ENCODE peak calls at places on chromosome 7, in four cellular contexts. One of them, this sample, is unnamed.

GRCh38 chr7:98396768-98397167 is 4.1 kb downstream of the BAIAP2L1 start:
- DNase-seq in endothelial cell: no peak
- DNase-seq in NCI-H1092 treated with DMSO at 0.1 percent for 48 hours: no peak
- DNase-seq in AG10803: no peak
- DNase-seq in this sample: no peak

GRCh38 chr7:30276203-30276900 is 8.0 kb upstream of the ZNRF2 start:
- DNase-seq in endothelial cell: peak
- DNase-seq in NCI-H1092 treated with DMSO at 0.1 percent for 48 hours: peak
- DNase-seq in AG10803: peak
- DNase-seq in this sample: no peak

GRCh38 chr7:139709460-139709859 is 68.3 kb downstream of the HIPK2 start:
- DNase-seq in endothelial cell: no peak
- DNase-seq in NCI-H1092 treated with DMSO at 0.1 percent for 48 hours: no peak
- DNase-seq in AG10803: peak
- DNase-seq in this sample: no peak

GRCh38 chr7:14424675-14425074 is 435.2 kb upstream of the ETV1 start:
- DNase-seq in endothelial cell: no peak
- DNase-seq in NCI-H1092 treated with DMSO at 0.1 percent for 48 hours: no peak
- DNase-seq in AG10803: no peak
- DNase-seq in this sample: no peak

GRCh38 chr7:69764071-69764470 is 165.8 kb downstream of the AUTS2 start:
- DNase-seq in endothelial cell: no peak
- DNase-seq in NCI-H1092 treated with DMSO at 0.1 percent for 48 hours: no peak
- DNase-seq in AG10803: no peak
- DNase-seq in this sample: no peak

GRCh38 chr7:11750191-11750590 is 81.8 kb downstream of the THSD7A start:
- DNase-seq in endothelial cell: no peak
- DNase-seq in NCI-H1092 treated with DMSO at 0.1 percent for 48 hours: no peak
- DNase-seq in AG10803: no peak
- DNase-seq in this sample: no peak

GRCh38 chr7:11706666-11707605 is 125.1 kb downstream of the THSD7A start:
- DNase-seq in endothelial cell: no peak
- DNase-seq in NCI-H1092 treated with DMSO at 0.1 percent for 48 hours: peak
- DNase-seq in AG10803: no peak
- DNase-seq in this sample: no peak

GRCh38 chr7:116223598-116223997 is 13.3 kb downstream of the TES start:
- DNase-seq in endothelial cell: no peak
- DNase-seq in NCI-H1092 treated with DMSO at 0.1 percent for 48 hours: no peak
- DNase-seq in AG10803: no peak
- DNase-seq in this sample: no peak

GRCh38 chr7:107605223-107605815 is 25.3 kb downstream of the BCAP29 start:
- DNase-seq in endothelial cell: no peak
- DNase-seq in NCI-H1092 treated with DMSO at 0.1 percent for 48 hours: no peak
- DNase-seq in AG10803: no peak
- DNase-seq in this sample: no peak

GRCh38 chr7:12090757-12091134 is 120.3 kb upstream of the TMEM106B start:
- DNase-seq in endothelial cell: no peak
- DNase-seq in NCI-H1092 treated with DMSO at 0.1 percent for 48 hours: no peak
- DNase-seq in AG10803: no peak
- DNase-seq in this sample: peak

GRCh38 chr7:141587304-141587703 is 36.1 kb downstream of the AGK start:
- DNase-seq in endothelial cell: no peak
- DNase-seq in NCI-H1092 treated with DMSO at 0.1 percent for 48 hours: no peak
- DNase-seq in AG10803: no peak
- DNase-seq in this sample: no peak

GRCh38 chr7:115088938-115089337 is 167.0 kb downstream of the MDFIC start:
- DNase-seq in endothelial cell: no peak
- DNase-seq in NCI-H1092 treated with DMSO at 0.1 percent for 48 hours: no peak
- DNase-seq in AG10803: no peak
- DNase-seq in this sample: no peak

This sample was measured in upper lobe of right lung.